ENCODE peak calls at places on chromosome 1, in five cellular contexts. C, R, T, O and V are unnamed samples.
A peak's percentile ranks its signal among the peaks of the same experiment; 100 is the strongest.

GRCh38 chr1:221462345-221462744 is 279.5 kb downstream of the DUSP10 start:
- DNase-seq in T (no peak), C (no peak), R (no peak), O (no peak), V (no peak)

GRCh38 chr1:185279571-185279970 is 37.5 kb downstream of the IVNS1ABP start:
- DNase-seq in R (no peak), T (no peak), O (no peak), C (no peak), V (no peak)

GRCh38 chr1:180291004-180291403 is 60.9 kb downstream of the LHX4 start:
- DNase-seq in C (no peak), T (no peak), O (no peak), R (no peak), V (no peak)

GRCh38 chr1:159009287-159009686 is 420 bp upstream of the IFI16 start:
- DNase-seq in R (no peak), C (no peak), T (no peak), O (no peak), V (no peak)

GRCh38 chr1:186183219-186183618 is 191.8 kb downstream of the TPR start:
- DNase-seq in O (no peak), R (no peak), C (no peak), T (no peak), V (no peak)

GRCh38 chr1:2185880-2186855 is 8.4 kb downstream of the FAAP20 start:
- DNase-seq in T (no peak), C (no peak), R (no peak), O (no peak), V (no peak)

GRCh38 chr1:39391741-39392679 is 99.4 kb upstream of the BMP8A start:
- DNase-seq in O (no peak), T (no peak), C (no peak), R (peak; percentile 80), V (peak; percentile 59)

GRCh38 chr1:172742599-172743500 is 83.9 kb downstream of the FASLG start:
- DNase-seq in R (no peak), O (no peak), T (no peak), C (no peak), V (peak; percentile 9)

GRCh38 chr1:157377216-157377821 is 175.0 kb downstream of the FCRL5 start:
- DNase-seq in C (no peak), T (no peak), R (no peak), O (no peak), V (no peak)

GRCh38 chr1:112956503-112957132 is 622 bp upstream of the SLC16A1 start:
- DNase-seq in C (peak; percentile 72), O (no peak), R (no peak), T (no peak), V (no peak)

GRCh38 chr1:5253036-5253435 is 598.6 kb downstream of the AJAP1 start:
- DNase-seq in R (no peak), C (no peak), T (no peak), O (no peak), V (no peak)

GRCh38 chr1:197736689-197737088 is 38.6 kb downstream of the DENND1B start:
- DNase-seq in R (peak; percentile 29), O (no peak), T (no peak), C (no peak), V (no peak)